ENCODE peak calls at places on chromosomes 2 and 18, in five cellular contexts. W is HepG2, J is heart left ventricle, H is fibroblast of lung, T is esophagus squamous epithelium. Y is an unnamed sample.

GRCh38 chr2:11744631-11745394 is 1.6 kb upstream of the LPIN1 start:
- DNase-seq in W (peak; percentile 79), J (no peak), H (peak; percentile 65), T (no peak), Y (no peak)

GRCh38 chr2:128772671-128773070 is 454.0 kb upstream of the HS6ST1 start:
- DNase-seq in W (no peak), J (no peak), H (no peak), T (no peak), Y (peak; percentile 46)

GRCh38 chr18:38262666-38263065 is 697.1 kb upstream of the CELF4 start:
- DNase-seq in W (no peak), J (no peak), H (no peak), T (no peak), Y (no peak)

GRCh38 chr2:9336209-9336533 is 87.2 kb downstream of the ITGB1BP1 start:
- DNase-seq in W (peak; percentile 93), J (no peak), H (peak; percentile 57), T (no peak), Y (no peak)

GRCh38 chr2:203891474-203891873 is 23.9 kb downstream of the CTLA4 start:
- DNase-seq in W (no peak), J (no peak), H (no peak), T (no peak), Y (no peak)

GRCh38 chr2:26816893-26817292 is 31.0 kb downstream of the CENPA start:
- DNase-seq in W (no peak), J (no peak), H (no peak), T (no peak), Y (no peak)

GRCh38 chr2:24857741-24858140 is 62.3 kb downstream of the ADCY3 start:
- DNase-seq in W (no peak), J (no peak), H (no peak), T (no peak), Y (no peak)

GRCh38 chr2:147641644-147642043 is 203.2 kb upstream of the ACVR2A start:
- DNase-seq in W (no peak), J (no peak), H (peak; percentile 11), T (no peak), Y (no peak)

GRCh38 chr2:239006886-239007285 is 159.0 kb downstream of the TWIST2 start:
- DNase-seq in W (no peak), J (no peak), H (no peak), T (no peak), Y (no peak)

GRCh38 chr18:63427566-63427965 is 5.3 kb upstream of the VPS4B start:
- DNase-seq in W (no peak), J (no peak), H (no peak), T (no peak), Y (no peak)

GRCh38 chr2:169661263-169661662 is 32.9 kb downstream of the CFAP210 start:
- DNase-seq in W (no peak), J (no peak), H (no peak), T (no peak), Y (no peak)

GRCh38 chr2:126935774-126936173 is 37.1 kb downstream of the TEX51 start:
- DNase-seq in W (no peak), J (no peak), H (no peak), T (no peak), Y (no peak)

GRCh38 chr2:237488901-237489860 is 2.1 kb downstream of the MLPH start:
- DNase-seq in W (no peak), J (no peak), H (no peak), T (no peak), Y (no peak)

GRCh38 chr2:38375711-38376345 is 1.2 kb downstream of the ATL2 start:
- DNase-seq in W (no peak), J (peak; percentile 49), H (peak; percentile 47), T (no peak), Y (no peak)

GRCh38 chr2:184769038-184769437 is 170.7 kb downstream of the ZNF804A start:
- DNase-seq in W (no peak), J (no peak), H (peak; percentile 52), T (no peak), Y (no peak)

GRCh38 chr2:201807452-201807980 is 1.2 kb downstream of the CDK15 start:
- DNase-seq in W (no peak), J (peak; percentile 26), H (peak; percentile 85), T (no peak), Y (peak; percentile 51)

GRCh38 chr2:130332271-130333073 is 10.2 kb upstream of the IMP4 start:
- DNase-seq in W (peak; percentile 54), J (peak; percentile 67), H (peak; percentile 82), T (no peak), Y (peak; percentile 74)

GRCh38 chr2:159106105-159106504 is 137.7 kb downstream of the TANC1 start:
- DNase-seq in W (no peak), J (no peak), H (peak; percentile 73), T (no peak), Y (no peak)

GRCh38 chr2:1660656-1661650 is 83.4 kb downstream of the PXDN start:
- DNase-seq in W (no peak), J (no peak), H (no peak), T (no peak), Y (no peak)

GRCh38 chr2:182767578-182767977 is 51.5 kb downstream of the DNAJC10 start:
- DNase-seq in W (peak; percentile 47), J (no peak), H (peak; percentile 26), T (no peak), Y (no peak)

GRCh38 chr2:68357608-68358337 is 7.3 kb upstream of the PLEK start:
- DNase-seq in W (peak; percentile 52), J (peak; percentile 36), H (peak; percentile 66), T (no peak), Y (no peak)

GRCh38 chr2:168976034-168976654 is 55.0 kb downstream of the ABCB11 start:
- DNase-seq in W (no peak), J (no peak), H (no peak), T (no peak), Y (no peak)

GRCh38 chr2:46066116-46066515 is 231.1 kb upstream of the EPAS1 start:
- DNase-seq in W (no peak), J (no peak), H (no peak), T (no peak), Y (no peak)

GRCh38 chr2:217218269-217219140 is 358.6 kb upstream of the TNP1 start:
- DNase-seq in W (no peak), J (no peak), H (peak; percentile 78), T (no peak), Y (peak; percentile 79)

GRCh38 chr2:20216130-20217025 is 8.6 kb downstream of the SDC1 start:
- DNase-seq in W (no peak), J (no peak), H (no peak), T (no peak), Y (no peak)

GRCh38 chr2:101340141-101340541 is 31.6 kb upstream of the RNF149 start:
- DNase-seq in W (peak; percentile 77), J (no peak), H (peak; percentile 38), T (no peak), Y (no peak)

GRCh38 chr2:109421606-109422005 is 192.2 kb downstream of the SEPTIN10 start:
- DNase-seq in W (no peak), J (no peak), H (no peak), T (no peak), Y (no peak)

GRCh38 chr2:12957251-12957650 is 240.5 kb downstream of the TRIB2 start:
- DNase-seq in W (no peak), J (no peak), H (no peak), T (no peak), Y (no peak)

GRCh38 chr18:58247363-58247834 is 203.4 kb downstream of the NEDD4L start:
- DNase-seq in W (no peak), J (peak; percentile 45), H (peak; percentile 29), T (no peak), Y (no peak)

GRCh38 chr2:127226132-127226519 is 6.0 kb upstream of the CYP27C1 start:
- DNase-seq in W (no peak), J (no peak), H (no peak), T (no peak), Y (no peak)

GRCh38 chr18:48860276-48861180 is 90.2 kb downstream of the SMAD7 start:
- DNase-seq in W (no peak), J (no peak), H (no peak), T (no peak), Y (peak; percentile 63)
- H3K4me3 ChIP-seq in W (no peak overlapping the region), J (no peak overlapping the region), H (no peak overlapping the region), T (no peak overlapping the region), Y (no peak overlapping the region)

GRCh38 chr2:205675861-205676516 is 6.3 kb upstream of the NRP2 start:
- DNase-seq in W (peak; percentile 60), J (no peak), H (peak; percentile 86), T (no peak), Y (no peak)
- H3K27ac ChIP-seq in W (no peak overlapping the region), J (no peak overlapping the region), H (no peak overlapping the region), T (no peak overlapping the region), Y (no peak overlapping the region)

GRCh38 chr2:163682695-163683094 is 53.1 kb downstream of the FIGN start:
- DNase-seq in W (peak; percentile 56), J (no peak), H (peak; percentile 54), T (no peak), Y (no peak)
- H3K4me3 ChIP-seq in W (no peak overlapping the region), J (no peak overlapping the region), H (no peak overlapping the region), T (no peak overlapping the region), Y (no peak overlapping the region)

DNA sequence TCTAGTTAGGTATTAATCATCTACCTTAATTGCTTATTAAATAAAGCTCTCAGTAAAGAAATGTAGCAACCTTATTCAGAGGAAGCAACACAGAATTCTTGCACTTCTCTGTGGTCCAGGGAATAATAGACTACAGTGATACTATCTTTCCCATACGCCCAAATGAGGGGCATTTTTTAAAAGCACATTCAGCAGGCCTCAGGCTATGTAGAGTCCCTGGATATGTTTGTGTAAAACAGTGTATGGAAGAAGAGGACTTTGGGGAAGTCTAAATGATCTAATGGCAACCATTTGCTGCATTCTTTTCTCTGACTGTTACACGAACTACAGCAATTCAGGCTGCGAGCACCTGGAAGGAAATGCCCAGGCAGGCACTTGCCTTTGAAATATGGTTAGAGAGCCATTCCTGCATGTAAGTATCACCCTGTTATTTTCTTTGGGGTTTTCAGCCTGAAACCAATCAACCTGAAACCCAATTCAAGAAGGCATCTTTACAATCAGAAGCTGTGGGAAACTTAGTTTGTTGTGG is 1814.7 kb upstream of the CELF4 start:
- DNase-seq in W (no peak), J (no peak), H (no peak), T (no peak), Y (no peak)
- H3K27ac ChIP-seq in W (no peak overlapping the region), J (no peak overlapping the region), H (no peak overlapping the region), T (no peak overlapping the region), Y (no peak overlapping the region)

DNA sequence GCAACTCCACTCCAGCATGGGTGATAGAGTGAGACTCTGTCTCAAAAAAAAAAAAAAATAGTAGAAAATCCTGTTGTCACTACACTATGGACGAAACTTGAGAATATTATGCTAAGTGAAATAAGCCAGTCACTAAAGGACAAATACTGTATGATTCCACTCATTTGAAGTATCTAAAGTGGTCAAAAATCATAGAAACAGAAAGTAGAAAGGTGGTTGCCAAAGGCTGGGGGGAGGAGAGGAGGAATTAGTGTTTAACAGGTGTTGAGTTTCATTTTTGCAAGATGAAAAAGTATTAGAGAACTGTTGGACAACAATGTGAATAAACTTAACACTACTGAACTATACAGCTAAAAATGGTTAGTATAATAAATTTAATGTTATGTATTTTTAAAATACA is 18.8 kb upstream of the RMP24 start:
- DNase-seq in W (no peak), J (no peak), H (no peak), T (no peak), Y (no peak)
- H3K4me3 ChIP-seq in W (no peak overlapping the region), J (no peak overlapping the region), H (no peak overlapping the region), T (no peak overlapping the region), Y (no peak overlapping the region)

GRCh38 chr18:44917865-44918476 is 237.3 kb downstream of the SETBP1 start:
- DNase-seq in W (peak; percentile 10), J (no peak), H (peak; percentile 28), T (no peak), Y (no peak)
- H3K27ac ChIP-seq in W (no peak overlapping the region), J (no peak overlapping the region), H (no peak overlapping the region), T (peak overlapping the region; percentile 15), Y (no peak overlapping the region)